ENCODE peak calls at places on chromosomes 6 and 20, in four cellular contexts. R is NCI-H1694, V is AG20443, A is AG10803. H is an unnamed sample.

GRCh38 chr20:52312131-52312729 is 120.7 kb upstream of the ZFP64 start:
- DNase-seq in R (peak), V (peak), A (peak), H (no peak)

GRCh38 chr6:29926081-29926794 is 16.1 kb upstream of the HLA-A start:
- DNase-seq in V (peak), A (peak), R (no peak), H (no peak)

GRCh38 chr6:105402090-105402980 is 547 bp downstream of the PREP start:
- DNase-seq in R (peak), V (peak), A (peak), H (peak)

GRCh38 chr6:11601776-11602605 is 64.4 kb downstream of the TMEM170B start:
- DNase-seq in R (no peak), A (no peak), V (no peak), H (no peak)

GRCh38 chr6:119132211-119133004 is 53.9 kb upstream of the FAM184A start:
- DNase-seq in V (no peak), A (peak), R (peak), H (no peak)

GRCh38 chr6:108732101-108732870 is 115.9 kb upstream of the ARMC2 start:
- DNase-seq in R (no peak), V (peak), A (peak), H (no peak)

GRCh38 chr6:43698584-43699349 is 11.2 kb upstream of the MRPS18A start:
- DNase-seq in A (peak), R (peak), V (peak), H (no peak)

GRCh38 chr6:109834131-109834530 is 143.0 kb downstream of the FIG4 start:
- DNase-seq in R (no peak), A (peak), V (no peak), H (no peak)